ENCODE peak calls at places on chromosomes 7 and 10, in ten cellular contexts. B is stomach, V is sigmoid colon, H is A549, T is GM12878, P is tibial nerve, O is transverse colon, R is K562, I is suprapubic skin, J is esophagus muscularis mucosa. W is an unnamed sample.

GRCh38 chr7:75739796-75740672 is 1.3 kb upstream of the HIP1 start:
- DNase-seq in B (no peak), V (no peak), H (no peak), T (peak; percentile 40), P (no peak), O (no peak), R (no peak), I (no peak), J (no peak), W (no peak)

GRCh38 chr7:123552641-123553040 is 5.0 kb downstream of the NDUFA5 start:
- DNase-seq in B (no peak), V (no peak), H (no peak), T (no peak), P (no peak), O (no peak), R (peak; percentile 92), I (no peak), J (no peak), W (no peak)

GRCh38 chr10:121112618-121113384 is 261.6 kb downstream of the WDR11 start:
- DNase-seq in B (no peak), V (no peak), H (no peak), T (no peak), P (no peak), O (no peak), R (no peak), I (no peak), J (no peak), W (no peak)

GRCh38 chr10:113520606-113521481 is 32.0 kb upstream of the HABP2 start:
- DNase-seq in B (peak; percentile 77), V (peak; percentile 90), H (peak; percentile 73), T (no peak), P (peak; percentile 36), O (peak; percentile 63), R (peak; percentile 55), I (peak; percentile 80), J (no peak), W (peak; percentile 61)

GRCh38 chr10:66218981-66219587 is 706.8 kb upstream of the LRRTM3 start:
- DNase-seq in B (no peak), V (no peak), H (no peak), T (no peak), P (no peak), O (no peak), R (no peak), I (no peak), J (no peak), W (no peak)

GRCh38 chr7:2794836-2795636 is 49.1 kb downstream of the GNA12 start:
- DNase-seq in B (no peak), V (peak; percentile 46), H (no peak), T (no peak), P (no peak), O (no peak), R (no peak), I (no peak), J (no peak), W (peak; percentile 61)

GRCh38 chr10:4254101-4254994 is 469.3 kb upstream of the KLF6 start:
- DNase-seq in B (no peak), V (no peak), H (no peak), T (no peak), P (no peak), O (no peak), R (no peak), I (no peak), J (no peak), W (no peak)

GRCh38 chr7:123131140-123131539 is 68.6 kb downstream of the SLC13A1 start:
- DNase-seq in B (no peak), V (no peak), H (no peak), T (no peak), P (no peak), O (no peak), R (no peak), I (no peak), J (no peak), W (no peak)

DNA sequence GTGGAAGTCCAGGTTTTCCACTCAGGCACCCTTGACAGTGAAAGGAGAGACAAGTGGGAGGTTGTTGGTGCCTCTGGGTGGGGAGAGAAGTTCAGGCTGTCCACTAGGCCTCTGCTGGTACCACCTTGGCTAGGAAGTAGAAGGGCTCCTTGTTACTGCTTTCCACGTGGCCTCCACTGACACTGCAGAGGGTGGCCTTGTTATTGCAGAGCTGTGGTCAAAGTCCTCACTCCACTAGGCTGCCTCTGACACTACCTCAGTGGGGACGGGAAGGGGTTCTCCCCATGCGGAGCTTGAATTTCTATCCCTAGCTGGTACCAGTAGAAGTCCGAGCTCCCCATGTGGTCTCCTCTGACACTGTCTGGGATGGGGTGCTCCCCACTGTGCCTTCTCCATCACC is 14.9 kb upstream of the STOX1 start:
- DNase-seq in B (no peak), V (no peak), H (no peak), T (no peak), P (no peak), O (no peak), R (no peak), I (no peak), J (no peak), W (no peak)
- TF ChIP-seq POLR2A in B (no peak), V (no peak), H (no peak), T (no peak), P (no peak), O (no peak), R (no peak), I (no peak), J (no peak), W (no peak)

DNA sequence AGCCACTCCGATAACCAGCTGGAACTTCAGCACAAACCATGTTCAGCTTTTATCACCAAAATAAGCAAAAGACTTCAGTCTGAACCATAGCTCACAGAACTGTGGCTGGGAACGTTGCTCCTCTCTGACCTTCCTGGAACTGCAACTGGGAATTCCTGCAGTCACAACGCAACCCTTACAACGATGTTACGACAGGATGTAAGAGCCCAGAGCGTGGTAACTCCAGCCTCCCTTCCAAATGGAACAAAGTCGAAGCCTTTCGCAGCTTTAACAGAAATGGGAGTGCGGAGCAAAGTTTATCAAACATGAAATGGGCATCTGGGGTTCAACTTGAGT is 162.6 kb downstream of the ADAM12 start:
- DNase-seq in B (no peak), V (no peak), H (no peak), T (no peak), P (no peak), O (no peak), R (no peak), I (no peak), J (peak; percentile 45), W (peak; percentile 52)
- TF ChIP-seq EP300 in B (no peak), V (no peak), H (no peak), T (no peak), P (no peak), O (no peak), R (no peak), I (no peak), J (no peak), W (no peak)

GRCh38 chr7:79452032-79452494 is 1.4 kb downstream of the MAGI2 start:
- DNase-seq in B (peak; percentile 58), V (peak; percentile 95), H (peak; percentile 82), T (no peak), P (peak; percentile 84), O (peak; percentile 60), R (no peak), I (peak; percentile 92), J (peak; percentile 97), W (peak; percentile 89)
- TF ChIP-seq POLR2A in B (no peak), V (peak; percentile 80), H (peak; percentile 29), T (no peak), P (peak; percentile 86), O (peak; percentile 38), R (no peak), I (no peak), J (peak; percentile 60), W (peak; percentile 83)

GRCh38 chr10:71774916-71775702 is 1.8 kb upstream of the VSIR start:
- DNase-seq in B (peak; percentile 48), V (no peak), H (no peak), T (no peak), P (no peak), O (peak; percentile 26), R (no peak), I (no peak), J (no peak), W (no peak)

GRCh38 chr10:71777213-71777985 is 4.1 kb upstream of the VSIR start:
- DNase-seq in B (no peak), V (no peak), H (no peak), T (no peak), P (no peak), O (no peak), R (peak; percentile 35), I (no peak), J (no peak), W (peak; percentile 16)

GRCh38 chr10:71778071-71778470 is 4.8 kb upstream of the VSIR start:
- DNase-seq in B (no peak), V (no peak), H (no peak), T (no peak), P (no peak), O (no peak), R (no peak), I (no peak), J (no peak), W (no peak)

GRCh38 chr10:71779641-71780040 is 6.3 kb upstream of the VSIR start:
- DNase-seq in B (no peak), V (no peak), H (no peak), T (no peak), P (no peak), O (no peak), R (no peak), I (no peak), J (no peak), W (no peak)

GRCh38 chr10:71776528-71776927 is 3.2 kb upstream of the VSIR start:
- DNase-seq in B (no peak), V (no peak), H (no peak), T (no peak), P (no peak), O (peak; percentile 36), R (peak; percentile 47), I (no peak), J (no peak), W (no peak)
- TF ChIP-seq EP300 in B (no peak), V (no peak), H (no peak), T (no peak), P (no peak), O (no peak), R (no peak), I (no peak), J (no peak), W (no peak)

DNA sequence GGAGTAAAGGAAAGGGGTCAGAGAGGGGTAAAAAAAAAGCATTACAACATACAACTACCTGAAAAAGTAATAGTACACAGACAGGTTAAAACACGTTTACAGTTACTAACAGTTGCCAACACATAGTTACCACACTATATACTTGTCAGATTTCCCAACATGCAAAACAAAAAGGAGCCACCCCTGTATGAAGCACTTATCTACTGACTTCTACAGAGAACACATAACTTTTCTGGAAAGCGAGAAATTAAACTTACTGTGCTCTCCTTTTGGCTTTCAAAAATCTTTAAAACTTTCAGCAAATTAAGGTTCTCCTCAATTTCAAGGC is 2.1 kb downstream of the ABI1 start:
- DNase-seq in B (no peak), V (no peak), H (no peak), T (no peak), P (no peak), O (no peak), R (peak; percentile 21), I (no peak), J (no peak), W (no peak)
- TF ChIP-seq POLR2A in B (no peak), V (no peak), H (no peak), T (no peak), P (no peak), O (no peak), R (no peak), I (no peak), J (no peak), W (no peak)

W was measured in ovary.